ENCODE peak calls at places on chromosomes 4 and X, in nine cellular contexts. M is hepatocyte, P is PC-9, H is uterus, I is Caco-2, D is IMR-90, Q is ovary, B is Peyer's patch, W is heart left ventricle. F is an unnamed sample. For H3K27me3, the result is how much of the 10 kb centered on the place peaks cover.

GRCh38 chr4:48445704-48446103 is 37.4 kb upstream of the SLC10A4 start:
- DNase-seq in M (peak), P (peak), H (no peak), I (no peak), D (peak), Q (no peak), B (no peak), W (no peak), F (no peak)

GRCh38 chrX:19836337-19836736 is 51.1 kb downstream of the SH3KBP1 start:
- DNase-seq in M (no peak), P (no peak), H (no peak), I (no peak), D (no peak), Q (no peak), B (no peak), W (no peak), F (no peak)

GRCh38 chr4:7503597-7503996 is 68.9 kb upstream of the PSAPL1 start:
- DNase-seq in M (no peak), P (no peak), H (no peak), I (no peak), D (no peak), Q (no peak), B (no peak), W (no peak), F (no peak)

GRCh38 chr4:54337007-54337406 is 107.9 kb downstream of the PDGFRA start:
- DNase-seq in M (no peak), P (no peak), H (no peak), I (no peak), D (no peak), Q (no peak), B (no peak), W (no peak), F (no peak)

GRCh38 chr4:8893624-8894423 is 22.2 kb upstream of the HMX1 start:
- DNase-seq in M (no peak), P (no peak), H (no peak), I (no peak), D (no peak), Q (no peak), B (no peak), W (no peak), F (no peak)

GRCh38 chr4:17713779-17714178 is 67.6 kb downstream of the FAM184B start:
- DNase-seq in M (no peak), P (no peak), H (no peak), I (no peak), D (no peak), Q (no peak), B (no peak), W (no peak), F (no peak)

GRCh38 chrX:56726609-56727008 is 2.4 kb upstream of the NBDY start:
- DNase-seq in M (peak), P (peak), H (no peak), I (no peak), D (peak), Q (no peak), B (no peak), W (no peak), F (no peak)

GRCh38 chr4:40256329-40256728 is 59.5 kb downstream of the RHOH start:
- DNase-seq in M (no peak), P (no peak), H (no peak), I (no peak), D (no peak), Q (no peak), B (no peak), W (no peak), F (no peak)

GRCh38 chr4:87150498-87151261 is 69.7 kb downstream of the KLHL8 start:
- DNase-seq in M (peak), P (peak), H (peak), I (peak), D (peak), Q (peak), B (no peak), W (no peak), F (peak)

GRCh38 chr4:81164623-81165416 is 50.2 kb downstream of the PRKG2 start:
- DNase-seq in M (peak), P (peak), H (no peak), I (peak), D (peak), Q (no peak), B (peak), W (no peak), F (peak)

GRCh38 chr4:56348582-56348981 is 38.7 kb downstream of the AASDH start:
- DNase-seq in M (no peak), P (no peak), H (no peak), I (no peak), D (no peak), Q (no peak), B (no peak), W (no peak), F (no peak)

GRCh38 chrX:151762802-151763201 is 28.3 kb downstream of the CNGA2 start:
- DNase-seq in M (no peak), P (no peak), H (no peak), I (no peak), D (no peak), Q (no peak), B (no peak), W (no peak), F (no peak)

GRCh38 chrX:43717161-43717560 is 61.1 kb downstream of the MAOA start:
- DNase-seq in M (no peak), P (no peak), H (no peak), I (no peak), D (no peak), Q (no peak), B (no peak), W (no peak), F (no peak)

GRCh38 chrX:12241026-12241425 is 102.8 kb downstream of the FRMPD4 start:
- DNase-seq in M (no peak), P (no peak), H (no peak), I (no peak), D (peak), Q (no peak), B (no peak), W (no peak), F (no peak)

GRCh38 chrX:9390693-9391368 is 74.0 kb upstream of the TBL1X start:
- DNase-seq in M (no peak), P (no peak), H (no peak), I (no peak), D (no peak), Q (no peak), B (no peak), W (no peak), F (no peak)

GRCh38 chrX:110346681-110347080 is 12.0 kb upstream of the RTL9 start:
- DNase-seq in M (no peak), P (no peak), H (no peak), I (peak), D (no peak), Q (peak), B (no peak), W (no peak), F (no peak)

GRCh38 chr4:105122334-105122733 is 24.3 kb upstream of the TET2 start:
- DNase-seq in M (peak), P (peak), H (no peak), I (peak), D (no peak), Q (no peak), B (no peak), W (no peak), F (no peak)

GRCh38 chr4:108224628-108225053 is 55.9 kb upstream of the LEF1 start:
- DNase-seq in M (peak), P (no peak), H (no peak), I (no peak), D (peak), Q (no peak), B (no peak), W (no peak), F (no peak)

GRCh38 chr4:103002551-103002950 is 17.0 kb downstream of the SLC9B1 start:
- DNase-seq in M (peak), P (no peak), H (no peak), I (no peak), D (peak), Q (no peak), B (no peak), W (no peak), F (no peak)

GRCh38 chrX:38044682-38045081 is 38.3 kb downstream of the SYTL5 start:
- DNase-seq in M (no peak), P (no peak), H (no peak), I (no peak), D (no peak), Q (no peak), B (no peak), W (no peak), F (no peak)

GRCh38 chr4:145829629-145830395 is 108.8 kb downstream of the ZNF827 start:
- DNase-seq in M (no peak), P (no peak), H (no peak), I (no peak), D (no peak), Q (no peak), B (no peak), W (no peak), F (no peak)

GRCh38 chr4:2662598-2662997 is 93.5 kb downstream of the TNIP2 start:
- DNase-seq in M (no peak), P (no peak), H (no peak), I (no peak), D (peak), Q (no peak), B (no peak), W (no peak), F (peak)

GRCh38 chrX:103157511-103158316 is 57.2 kb upstream of the BEX4 start:
- DNase-seq in M (peak), P (no peak), H (no peak), I (no peak), D (peak), Q (no peak), B (no peak), W (no peak), F (no peak)

GRCh38 chr4:71186566-71187398 is 152.0 kb upstream of the SLC4A4 start:
- DNase-seq in M (peak), P (no peak), H (no peak), I (no peak), D (peak), Q (peak), B (peak), W (peak), F (no peak)

GRCh38 chrX:13398073-13398823 is 78.4 kb upstream of the ATXN3L start:
- DNase-seq in M (peak), P (peak), H (peak), I (peak), D (peak), Q (peak), B (peak), W (peak), F (peak)

GRCh38 chrX:112979879-112980278 is 139.2 kb upstream of the AMOT start:
- DNase-seq in M (no peak), P (no peak), H (no peak), I (no peak), D (no peak), Q (no peak), B (no peak), W (no peak), F (no peak)

GRCh38 chrX:11137543-11138139 is 26.5 kb downstream of the HCCS start:
- DNase-seq in M (peak), P (no peak), H (no peak), I (no peak), D (peak), Q (no peak), B (no peak), W (no peak), F (peak)

GRCh38 chr4:173436866-173437265 is 38.0 kb upstream of the SCRG1 start:
- DNase-seq in M (no peak), P (no peak), H (no peak), I (no peak), D (no peak), Q (no peak), B (no peak), W (no peak), F (no peak)

GRCh38 chrX:6472652-6473342 is 62.1 kb downstream of the VCX3A start:
- DNase-seq in M (no peak), P (no peak), H (no peak), I (no peak), D (no peak), Q (no peak), B (no peak), W (no peak), F (no peak)

GRCh38 chr4:14771504-14772175 is 230.6 kb upstream of the CPEB2 start:
- DNase-seq in M (no peak), P (no peak), H (no peak), I (no peak), D (no peak), Q (no peak), B (no peak), W (no peak), F (no peak)

GRCh38 chrX:118974908-118975671 is 672 bp downstream of the LONRF3 start:
- DNase-seq in M (peak), P (peak), H (peak), I (peak), D (no peak), Q (peak), B (peak), W (no peak), F (no peak)

GRCh38 chr4:37653601-37654000 is 32.6 kb downstream of the RELL1 start:
- DNase-seq in M (no peak), P (no peak), H (no peak), I (no peak), D (no peak), Q (no peak), B (no peak), W (no peak), F (no peak)

GRCh38 chr4:20251796-20252655 is at the start of gene SLIT2:
- DNase-seq in M (peak), P (no peak), H (peak), I (peak), D (peak), Q (peak), B (peak), W (peak), F (no peak)
- TF ChIP-seq CTCF in M (no peak), P (no peak), H (no peak), I (peak), D (no peak), Q (no peak), B (no peak), W (no peak), F (no peak)

GRCh38 chrX:2829469-2830246 is 928 bp downstream of the GYG2 start:
- DNase-seq in M (peak), P (no peak), H (no peak), I (no peak), D (no peak), Q (no peak), B (no peak), W (no peak), F (no peak)
- H3K4me3 ChIP-seq in M (peak), P (no peak), H (peak), I (peak), D (peak), Q (peak), B (peak), W (no peak), F (peak)

DNA sequence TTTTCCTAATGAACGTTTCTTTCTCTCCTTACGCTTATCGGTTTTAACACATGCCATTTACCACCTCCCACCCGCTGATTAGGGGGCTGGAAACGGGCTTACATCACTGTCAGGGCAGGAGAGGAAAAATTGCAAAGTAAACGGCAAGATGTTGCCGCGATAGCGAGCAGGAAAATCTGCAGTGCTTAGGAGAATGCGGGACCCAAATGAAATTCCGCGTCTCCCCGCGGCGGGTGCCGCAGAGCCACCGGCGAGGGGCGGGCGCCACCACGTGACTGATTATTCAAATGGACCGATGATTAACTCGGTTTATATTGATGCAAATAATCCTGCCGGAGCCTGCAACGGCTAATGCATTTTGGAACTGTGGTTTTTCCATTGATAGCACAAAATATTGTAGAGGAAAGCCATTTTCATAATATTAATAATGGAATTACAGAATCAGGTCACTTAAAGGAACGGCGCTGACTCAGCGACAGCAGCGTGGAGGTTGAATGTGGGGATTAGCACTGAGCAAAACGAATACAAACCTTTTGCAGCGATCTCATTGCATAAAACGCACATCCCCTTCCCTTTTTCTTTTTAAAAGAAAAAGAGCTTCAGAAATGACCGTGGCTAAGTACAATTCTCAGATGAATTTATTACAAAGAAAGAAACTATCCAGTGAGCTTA is 224.2 kb downstream of the STIM2 start:
- DNase-seq in M (peak), P (no peak), H (no peak), I (no peak), D (peak), Q (peak), B (no peak), W (peak), F (no peak)
- H3K27me3 ChIP-seq in M (half or more), P (under half), H (under half), I (under half), D (under half), Q (under half), B (under half), W (half or more), F (under half)

GRCh38 chr4:62159306-62159705 is 959.2 kb downstream of the ADGRL3 start:
- DNase-seq in M (no peak), P (no peak), H (no peak), I (no peak), D (no peak), Q (no peak), B (no peak), W (no peak), F (no peak)
- TF ChIP-seq CTCF in M (no peak), P (no peak), H (no peak), I (no peak), D (no peak), Q (no peak), B (no peak), W (no peak), F (no peak)